ENCODE peak calls at places on chromosomes 4 and X, in nine cellular contexts. I is fibroblast of lung; V is CD8-positive, alpha-beta T cell; J is suprapubic skin; A is GM23338; K is esophagus muscularis mucosa; Z is HCT116; W is GM23248; B is tibial artery. R is an unnamed sample. For H3K4me1, the result is how much of the 10 kb centered on the place peaks cover.

GRCh38 chr4:123826896-123827295 is 430.3 kb downstream of the SPRY1 start:
- DNase-seq in I (peak), V (no peak), J (no peak), A (no peak), K (no peak), Z (no peak), W (peak), B (no peak), R (no peak)

GRCh38 chr4:108644237-108644636 is 6.2 kb upstream of the OSTC start:
- DNase-seq in I (peak), V (no peak), J (no peak), A (no peak), K (no peak), Z (no peak), W (peak), B (no peak), R (no peak)

GRCh38 chr4:188400456-188400855 is 261.2 kb downstream of the TRIML1 start:
- DNase-seq in I (no peak), V (no peak), J (no peak), A (peak), K (no peak), Z (no peak), W (peak), B (no peak), R (no peak)

GRCh38 chr4:16914208-16914607 is 15.8 kb upstream of the LDB2 start:
- DNase-seq in I (peak), V (no peak), J (no peak), A (peak), K (no peak), Z (no peak), W (peak), B (no peak), R (no peak)

GRCh38 chr4:127668770-127669169 is 36.0 kb downstream of the INTU start:
- DNase-seq in I (peak), V (no peak), J (no peak), A (no peak), K (no peak), Z (no peak), W (no peak), B (no peak), R (no peak)

GRCh38 chr4:146435962-146436361 is 85.8 kb downstream of the SLC10A7 start:
- DNase-seq in I (no peak), V (no peak), J (no peak), A (no peak), K (no peak), Z (no peak), W (peak), B (no peak), R (no peak)

GRCh38 chrX:107450823-107451509 is 1.5 kb downstream of the FRMPD3 start:
- DNase-seq in I (no peak), V (peak), J (no peak), A (peak), K (no peak), Z (no peak), W (peak), B (no peak), R (no peak)

GRCh38 chrX:18607966-18608365 is 63.9 kb downstream of the RS1 start:
- DNase-seq in I (peak), V (no peak), J (no peak), A (no peak), K (no peak), Z (no peak), W (peak), B (no peak), R (no peak)

GRCh38 chr4:172776203-172776896 is 392.3 kb upstream of the GALNT7 start:
- DNase-seq in I (no peak), V (no peak), J (no peak), A (no peak), K (no peak), Z (no peak), W (no peak), B (no peak), R (no peak)

GRCh38 chrX:154126101-154126500 is 17.9 kb upstream of the OPN1LW start:
- DNase-seq in I (no peak), V (no peak), J (no peak), A (no peak), K (no peak), Z (no peak), W (no peak), B (no peak), R (no peak)

GRCh38 chrX:137926090-137926489 is 360.2 kb downstream of the ZIC3 start:
- DNase-seq in I (no peak), V (no peak), J (no peak), A (peak), K (no peak), Z (no peak), W (no peak), B (no peak), R (no peak)

GRCh38 chrX:101191217-101191750 is 28.3 kb upstream of the DRP2 start:
- DNase-seq in I (peak), V (no peak), J (peak), A (peak), K (no peak), Z (no peak), W (peak), B (peak), R (peak)

GRCh38 chr4:158255727-158256324 is 45.5 kb downstream of the TMEM144 start:
- DNase-seq in I (peak), V (no peak), J (no peak), A (peak), K (no peak), Z (peak), W (peak), B (no peak), R (peak)

GRCh38 chrX:44036336-44036735 is 63.1 kb upstream of the NDP start:
- DNase-seq in I (peak), V (no peak), J (no peak), A (no peak), K (no peak), Z (no peak), W (peak), B (no peak), R (no peak)

GRCh38 chrX:42946544-42947223 is 168.7 kb upstream of the PPP1R2C start:
- DNase-seq in I (no peak), V (no peak), J (no peak), A (no peak), K (no peak), Z (no peak), W (no peak), B (no peak), R (no peak)
- H3K27ac ChIP-seq in I (no peak), V (peak), J (no peak), A (no peak), K (no peak), Z (no peak), W (no peak), B (no peak), R (no peak)

GRCh38 chr4:22593933-22594332 is 78.1 kb upstream of the ADGRA3 start:
- DNase-seq in I (no peak), V (no peak), J (no peak), A (no peak), K (peak), Z (no peak), W (no peak), B (no peak), R (no peak)

GRCh38 chr4:22597471-22597870 is 81.6 kb upstream of the ADGRA3 start:
- DNase-seq in I (no peak), V (no peak), J (no peak), A (no peak), K (peak), Z (no peak), W (no peak), B (no peak), R (no peak)

GRCh38 chr4:22595684-22596083 is 79.8 kb upstream of the ADGRA3 start:
- DNase-seq in I (peak), V (no peak), J (no peak), A (no peak), K (peak), Z (no peak), W (no peak), B (no peak), R (no peak)

GRCh38 chr4:22596384-22596783 is 80.5 kb upstream of the ADGRA3 start:
- DNase-seq in I (no peak), V (no peak), J (no peak), A (no peak), K (no peak), Z (no peak), W (no peak), B (no peak), R (no peak)
- H3K4me3 ChIP-seq in I (no peak), V (no peak), J (no peak), A (no peak), K (no peak), Z (no peak), W (no peak), B (no peak), R (no peak)

DNA sequence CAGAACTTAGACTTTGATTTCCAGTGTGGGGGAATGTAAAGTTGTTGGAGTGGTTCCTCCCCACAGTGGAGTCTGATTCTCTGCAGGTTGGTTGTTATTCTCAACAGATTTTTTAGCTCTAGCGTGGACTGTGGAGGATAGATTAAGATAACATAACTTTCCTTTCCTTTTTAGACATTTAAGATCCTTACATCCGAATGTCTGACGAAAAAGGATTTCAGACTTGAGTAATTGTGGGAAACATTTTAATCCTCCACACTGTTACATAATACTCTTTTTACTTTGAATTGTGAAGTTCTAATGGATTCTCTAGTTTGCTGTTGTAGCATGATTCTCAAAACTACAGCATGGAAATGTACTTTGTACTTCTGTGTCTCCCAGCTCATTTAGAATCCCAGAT is 107.8 kb downstream of the ARHGAP10 start:
- DNase-seq in I (no peak), V (no peak), J (no peak), A (no peak), K (peak), Z (no peak), W (no peak), B (no peak), R (no peak)
- H3K4me1 ChIP-seq in I (under half), V (under half), J (under half), A (under half), K (half or more), Z (under half), W (under half), B (under half), R (under half)

DNA sequence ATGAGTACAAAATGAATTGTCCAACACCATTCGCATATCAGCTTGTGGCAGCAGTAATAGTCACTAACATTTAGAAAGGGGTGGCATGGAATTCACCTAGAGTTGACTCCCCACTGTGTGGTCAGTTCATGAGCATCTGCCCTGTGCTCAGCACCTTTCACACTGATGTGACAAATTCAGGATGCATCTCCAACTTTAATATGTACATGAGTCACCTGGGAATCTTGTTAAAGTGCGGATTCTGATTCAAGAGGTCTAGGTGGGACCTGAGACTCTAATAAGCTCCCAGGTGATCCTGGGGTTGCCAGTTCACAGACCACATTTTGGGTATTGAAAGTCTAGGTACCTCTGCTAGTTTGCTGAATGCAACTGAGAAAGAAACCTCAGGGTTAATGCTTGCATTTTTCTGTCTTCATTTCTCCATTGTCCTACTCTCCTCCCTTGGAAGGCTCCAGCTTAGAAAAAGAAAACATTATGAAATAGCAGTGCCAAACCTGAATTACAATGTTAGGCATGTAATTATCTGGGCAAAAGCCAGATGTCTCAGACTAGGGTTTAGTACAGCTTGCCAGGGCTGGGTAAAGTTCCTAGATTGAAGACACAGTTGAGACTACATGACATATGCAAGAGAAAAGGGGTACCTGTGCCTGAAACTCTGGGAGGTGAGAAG is 32.7 kb downstream of the TMSB4X start:
- DNase-seq in I (peak), V (no peak), J (no peak), A (no peak), K (no peak), Z (no peak), W (peak), B (no peak), R (no peak)
- H3K27ac ChIP-seq in I (no peak), V (no peak), J (no peak), A (no peak), K (peak), Z (no peak), W (no peak), B (peak), R (no peak)

DNA sequence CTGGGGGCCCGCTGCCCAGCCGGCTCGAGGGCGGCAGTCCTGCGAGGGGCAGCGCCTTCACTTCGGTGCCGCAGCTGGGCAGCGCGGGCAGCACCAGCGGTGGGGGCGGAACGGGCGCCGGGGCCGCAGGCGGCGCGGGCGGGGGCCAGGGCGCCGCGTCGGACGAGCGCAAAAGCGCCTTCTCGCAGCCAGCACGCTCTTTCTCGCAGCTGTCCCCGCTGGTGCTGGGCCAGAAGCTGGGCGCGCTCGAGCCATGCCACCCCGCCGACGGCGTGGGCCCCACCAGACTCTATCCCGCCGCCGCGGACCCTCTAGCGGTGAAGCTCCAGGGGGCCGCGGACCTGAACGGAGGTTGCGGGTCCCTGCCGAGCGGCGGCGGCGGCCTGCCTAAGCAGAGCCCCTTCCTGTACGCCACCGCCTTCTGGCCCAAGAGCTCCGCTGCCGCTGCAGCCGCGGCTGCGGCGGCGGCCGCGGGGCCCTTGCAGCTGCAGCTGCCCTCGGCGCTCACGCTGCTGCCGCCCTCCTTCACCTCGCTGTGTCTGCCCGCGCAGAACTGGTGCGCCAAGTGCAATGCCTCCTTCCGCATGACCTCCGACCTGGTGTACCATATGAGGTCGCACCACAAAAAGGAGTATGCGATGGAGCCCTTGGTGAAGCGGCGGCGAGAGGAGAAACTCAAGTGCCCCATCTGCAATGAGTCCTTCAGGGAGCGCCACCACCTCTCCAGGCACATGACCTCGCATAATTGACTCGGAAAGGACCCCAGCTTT is 5.7 kb downstream of the PRDM8 start:
- DNase-seq in I (peak), V (peak), J (no peak), A (peak), K (no peak), Z (no peak), W (peak), B (peak), R (peak)
- H3K4me3 ChIP-seq in I (peak), V (peak), J (peak), A (peak), K (peak), Z (no peak), W (peak), B (peak), R (peak)

DNA sequence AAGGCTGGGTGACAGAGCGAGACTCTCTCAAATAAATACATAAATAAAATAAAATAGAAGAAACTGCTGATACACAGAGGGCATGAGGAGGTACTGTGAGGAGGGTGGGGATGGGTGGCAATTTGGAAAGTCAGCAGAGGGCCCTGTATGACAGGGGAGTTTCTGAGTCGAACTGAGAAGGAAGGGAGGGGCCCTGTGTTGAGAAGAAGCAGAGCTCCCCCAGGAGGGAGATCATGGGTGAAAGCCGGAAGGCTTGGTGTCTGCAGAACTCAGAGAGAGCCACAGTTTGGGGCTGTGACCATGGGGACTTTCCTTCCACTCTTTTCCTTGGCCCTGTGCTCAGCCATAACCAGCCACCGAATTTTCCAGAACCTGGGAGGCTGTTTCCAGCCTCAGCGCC is 24.8 kb upstream of the AFAP1 start:
- DNase-seq in I (no peak), V (no peak), J (no peak), A (no peak), K (no peak), Z (no peak), W (no peak), B (no peak), R (no peak)
- H3K4me1 ChIP-seq in I (under half), V (under half), J (under half), A (under half), K (half or more), Z (under half), W (under half), B (under half), R (under half)

GRCh38 chr4:169379688-169380087 is 108.9 kb upstream of the SH3RF1 start:
- DNase-seq in I (no peak), V (no peak), J (no peak), A (no peak), K (no peak), Z (no peak), W (no peak), B (no peak), R (no peak)

GRCh38 chr4:169384741-169385140 is 114.0 kb upstream of the SH3RF1 start:
- DNase-seq in I (peak), V (no peak), J (no peak), A (no peak), K (no peak), Z (no peak), W (no peak), B (no peak), R (no peak)

GRCh38 chr4:169383724-169384123 is 113.0 kb upstream of the SH3RF1 start:
- DNase-seq in I (peak), V (no peak), J (no peak), A (no peak), K (no peak), Z (no peak), W (peak), B (no peak), R (no peak)

GRCh38 chr4:169385356-169385755 is 114.6 kb upstream of the SH3RF1 start:
- DNase-seq in I (peak), V (no peak), J (no peak), A (no peak), K (no peak), Z (no peak), W (peak), B (no peak), R (no peak)
- H3K27ac ChIP-seq in I (peak), V (no peak), J (no peak), A (no peak), K (no peak), Z (no peak), W (no peak), B (no peak), R (no peak)

DNA sequence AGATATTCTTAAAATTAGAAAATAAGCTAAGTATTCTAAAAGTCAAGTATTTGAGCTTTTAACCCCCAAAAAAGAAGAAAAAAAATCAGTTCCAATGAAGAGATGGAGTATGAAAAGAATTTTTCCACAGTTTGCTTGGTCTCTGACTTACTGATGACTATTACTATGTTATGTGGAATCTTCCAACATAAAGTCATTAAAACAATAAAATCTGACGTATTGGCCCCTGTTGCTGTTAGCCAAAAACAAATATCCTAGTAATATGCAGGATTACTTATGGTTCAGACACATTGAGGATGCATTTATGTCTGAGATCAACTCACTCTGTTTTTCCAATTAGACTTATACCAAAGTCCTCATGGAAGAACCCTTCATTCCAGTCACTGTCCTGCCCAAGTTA is 517.2 kb upstream of the ADGRL3 start:
- DNase-seq in I (peak), V (no peak), J (no peak), A (no peak), K (no peak), Z (no peak), W (peak), B (no peak), R (no peak)
- H3K4me3 ChIP-seq in I (no peak), V (no peak), J (no peak), A (no peak), K (no peak), Z (no peak), W (no peak), B (no peak), R (no peak)

DNA sequence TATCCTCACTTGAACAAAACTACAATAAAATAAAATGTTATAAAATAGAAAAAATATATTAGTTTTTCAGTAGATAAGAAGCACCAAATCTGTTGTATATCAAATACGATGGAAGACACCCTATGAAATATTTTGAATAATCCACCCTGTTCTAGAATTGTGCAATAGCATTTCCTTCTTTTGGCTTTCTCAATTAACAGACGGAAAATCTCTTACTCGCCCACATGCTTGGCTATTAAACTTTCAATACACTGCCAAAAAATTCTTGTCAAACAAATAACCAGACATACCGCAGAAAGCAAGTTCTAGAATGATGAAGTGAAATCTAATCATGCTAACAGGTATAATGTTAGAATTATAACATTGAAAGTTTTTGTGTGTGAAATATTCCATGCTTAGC is 671.6 kb upstream of the SLIT2 start:
- DNase-seq in I (peak), V (no peak), J (no peak), A (no peak), K (no peak), Z (no peak), W (peak), B (no peak), R (no peak)
- H3K4me1 ChIP-seq in I (under half), V (under half), J (under half), A (under half), K (under half), Z (under half), W (under half), B (under half), R (under half)

DNA sequence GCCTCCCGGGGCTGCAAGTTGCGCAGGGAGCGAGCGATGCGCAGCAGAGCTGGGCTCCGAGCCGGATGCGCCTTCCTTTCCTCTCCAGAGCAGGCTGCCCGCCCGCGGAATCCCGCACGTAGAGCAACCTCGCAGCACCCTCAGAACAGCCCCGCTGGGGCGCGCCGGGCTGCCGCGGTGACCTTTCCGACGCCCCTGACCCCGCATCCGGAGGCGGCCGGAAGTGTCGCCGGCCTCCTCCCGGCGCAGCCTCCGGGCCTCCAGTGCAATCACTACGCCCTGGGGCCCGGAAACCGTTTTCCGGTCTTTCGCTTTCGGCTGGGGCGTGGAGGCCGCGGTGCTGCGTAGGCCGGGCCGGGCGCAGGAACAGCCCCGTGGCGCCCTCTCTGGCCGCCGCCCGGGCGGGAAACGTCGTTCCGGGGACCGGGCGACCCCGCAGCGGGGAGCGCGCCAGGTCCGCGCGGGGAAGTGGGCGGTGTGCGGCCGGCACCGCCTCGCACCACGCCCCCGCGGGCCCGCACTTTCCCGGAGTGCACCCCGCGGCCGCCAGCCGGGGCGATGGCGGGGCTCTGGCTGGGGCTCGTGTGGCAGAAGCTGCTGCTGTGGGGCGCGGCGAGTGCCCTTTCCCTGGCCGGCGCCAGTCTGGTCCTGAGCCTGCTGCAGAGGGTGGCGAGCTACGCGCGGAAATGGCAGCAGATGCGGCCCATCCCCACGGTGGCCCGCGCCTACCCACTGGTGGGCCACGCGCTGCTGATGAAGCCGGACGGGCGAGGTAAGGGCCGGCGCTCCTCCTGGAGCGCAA is at the start of gene CYP4V2:
- DNase-seq in I (peak), V (peak), J (peak), A (peak), K (no peak), Z (peak), W (peak), B (peak), R (peak)
- H3K27ac ChIP-seq in I (peak), V (peak), J (peak), A (peak), K (peak), Z (peak), W (peak), B (peak), R (peak)